ENCODE peak calls at places on chromosomes 16 and 17, in six cellular contexts. Y, S, T, X, G and H are unnamed samples.

GRCh38 chr16:51420247-51420646 is 269.2 kb upstream of the SALL1 start:
- DNase-seq in G (no peak), T (no peak), S (no peak), Y (no peak), X (no peak), H (no peak)

GRCh38 chr17:930258-930657 is 49.3 kb downstream of the NXN start:
- DNase-seq in X (no peak), G (no peak), S (no peak), Y (no peak), T (no peak), H (no peak)

GRCh38 chr17:6476061-6476833 is 32.0 kb downstream of the PIMREG start:
- DNase-seq in S (no peak), Y (no peak), G (no peak), X (no peak), T (no peak), H (no peak)

GRCh38 chr16:85401917-85402766 is 211.0 kb upstream of the GSE1 start:
- DNase-seq in Y (no peak), G (no peak), S (no peak), T (peak), X (no peak), H (no peak)

GRCh38 chr16:1263591-1264216 is 7.8 kb downstream of the TPSD1 start:
- DNase-seq in S (no peak), X (no peak), Y (no peak), G (no peak), T (no peak), H (no peak)

GRCh38 chr16:88532434-88533241 is 37.6 kb upstream of the ZC3H18 start:
- DNase-seq in T (no peak), Y (no peak), X (no peak), S (no peak), G (no peak), H (no peak)

GRCh38 chr17:68228817-68229570 is 18.8 kb upstream of the AMZ2 start:
- DNase-seq in G (no peak), X (no peak), T (no peak), S (no peak), Y (no peak), H (no peak)

GRCh38 chr17:43545383-43545632 is 832 bp downstream of the ETV4 start:
- DNase-seq in X (no peak), S (no peak), T (no peak), G (no peak), Y (no peak), H (no peak)

GRCh38 chr17:39517224-39517623 is 55.9 kb downstream of the CDK12 start:
- DNase-seq in S (no peak), T (no peak), X (no peak), Y (no peak), G (no peak), H (no peak)

GRCh38 chr16:70705056-70705455 is 19.2 kb upstream of the MTSS2 start:
- DNase-seq in S (no peak), Y (no peak), X (no peak), G (no peak), T (no peak), H (no peak)